ENCODE peak calls at places on chromosomes 16 and 17, in eight cellular contexts. One of them, this sample, is unnamed. For H3K36me3, the result is how much of the 10 kb centered on the place peaks cover.

GRCh38 chr16:57107324-57107922 is 15.0 kb downstream of the CPNE2 start:
- DNase-seq in GM12878: no peak
- DNase-seq in transverse colon: no peak
- DNase-seq in ovary: no peak
- DNase-seq in K562: no peak
- DNase-seq in upper lobe of left lung: peak
- DNase-seq in sigmoid colon: no peak
- DNase-seq in stomach: no peak
- DNase-seq in this sample: no peak

GRCh38 chr16:85570213-85570734 is 42.8 kb upstream of the GSE1 start:
- DNase-seq in GM12878: no peak
- DNase-seq in transverse colon: no peak
- DNase-seq in ovary: no peak
- DNase-seq in K562: no peak
- DNase-seq in upper lobe of left lung: no peak
- DNase-seq in sigmoid colon: no peak
- DNase-seq in stomach: peak
- DNase-seq in this sample: no peak

GRCh38 chr16:89909777-89910716 is 8.6 kb upstream of the MC1R start:
- DNase-seq in GM12878: no peak
- DNase-seq in transverse colon: peak
- DNase-seq in ovary: peak
- DNase-seq in K562: peak
- DNase-seq in upper lobe of left lung: peak
- DNase-seq in sigmoid colon: peak
- DNase-seq in stomach: peak
- DNase-seq in this sample: peak

GRCh38 chr16:57804111-57804837 is 2.0 kb upstream of the KIFC3 start:
- DNase-seq in GM12878: no peak
- DNase-seq in transverse colon: no peak
- DNase-seq in ovary: no peak
- DNase-seq in K562: no peak
- DNase-seq in upper lobe of left lung: no peak
- DNase-seq in sigmoid colon: no peak
- DNase-seq in stomach: no peak
- DNase-seq in this sample: no peak

GRCh38 chr17:65698381-65699061 is 137.1 kb upstream of the AXIN2 start:
- DNase-seq in GM12878: no peak
- DNase-seq in transverse colon: no peak
- DNase-seq in ovary: no peak
- DNase-seq in K562: no peak
- DNase-seq in upper lobe of left lung: no peak
- DNase-seq in sigmoid colon: no peak
- DNase-seq in stomach: no peak
- DNase-seq in this sample: no peak

GRCh38 chr17:30297715-30298114 is 6.0 kb upstream of the BLMH start:
- DNase-seq in GM12878: no peak
- DNase-seq in transverse colon: no peak
- DNase-seq in ovary: no peak
- DNase-seq in K562: no peak
- DNase-seq in upper lobe of left lung: peak
- DNase-seq in sigmoid colon: no peak
- DNase-seq in stomach: no peak
- DNase-seq in this sample: no peak

GRCh38 chr17:10421211-10421610 is 539 bp downstream of the MYH8 start:
- DNase-seq in GM12878: no peak
- DNase-seq in transverse colon: no peak
- DNase-seq in ovary: no peak
- DNase-seq in K562: no peak
- DNase-seq in upper lobe of left lung: no peak
- DNase-seq in sigmoid colon: no peak
- DNase-seq in stomach: no peak
- DNase-seq in this sample: no peak

GRCh38 chr16:83954577-83955016 is 1.6 kb downstream of the OSGIN1 start:
- DNase-seq in GM12878: no peak
- DNase-seq in transverse colon: peak
- DNase-seq in ovary: no peak
- DNase-seq in K562: no peak
- DNase-seq in upper lobe of left lung: no peak
- DNase-seq in sigmoid colon: peak
- DNase-seq in stomach: peak
- DNase-seq in this sample: no peak

GRCh38 chr17:43434902-43435319 is 36.1 kb downstream of the ARL4D start:
- DNase-seq in GM12878: no peak
- DNase-seq in transverse colon: no peak
- DNase-seq in ovary: no peak
- DNase-seq in K562: no peak
- DNase-seq in upper lobe of left lung: no peak
- DNase-seq in sigmoid colon: no peak
- DNase-seq in stomach: no peak
- DNase-seq in this sample: no peak

GRCh38 chr16:20903116-20903888 is 2.7 kb downstream of the LYRM1 start:
- DNase-seq in GM12878: no peak
- DNase-seq in transverse colon: no peak
- DNase-seq in ovary: no peak
- DNase-seq in K562: no peak
- DNase-seq in upper lobe of left lung: no peak
- DNase-seq in sigmoid colon: no peak
- DNase-seq in stomach: no peak
- DNase-seq in this sample: no peak

GRCh38 chr16:67548265-67549126 is 13.8 kb upstream of the CTCF start:
- DNase-seq in GM12878: no peak
- DNase-seq in transverse colon: no peak
- DNase-seq in ovary: peak
- DNase-seq in K562: no peak
- DNase-seq in upper lobe of left lung: no peak
- DNase-seq in sigmoid colon: peak
- DNase-seq in stomach: no peak
- DNase-seq in this sample: no peak

GRCh38 chr16:81636298-81636960 is 142.7 kb upstream of the PLCG2 start:
- DNase-seq in GM12878: no peak
- DNase-seq in transverse colon: no peak
- DNase-seq in ovary: no peak
- DNase-seq in K562: peak
- DNase-seq in upper lobe of left lung: no peak
- DNase-seq in sigmoid colon: no peak
- DNase-seq in stomach: no peak
- DNase-seq in this sample: no peak

GRCh38 chr17:10737168-10737622 is 7.4 kb upstream of the TMEM220 start:
- DNase-seq in GM12878: no peak
- DNase-seq in transverse colon: peak
- DNase-seq in ovary: peak
- DNase-seq in K562: peak
- DNase-seq in upper lobe of left lung: no peak
- DNase-seq in sigmoid colon: peak
- DNase-seq in stomach: peak
- DNase-seq in this sample: peak

GRCh38 chr16:85062728-85063336 is 35.2 kb downstream of the KIAA0513 start:
- DNase-seq in GM12878: no peak
- DNase-seq in transverse colon: no peak
- DNase-seq in ovary: no peak
- DNase-seq in K562: no peak
- DNase-seq in upper lobe of left lung: no peak
- DNase-seq in sigmoid colon: no peak
- DNase-seq in stomach: no peak
- DNase-seq in this sample: no peak

GRCh38 chr17:70905796-70906195 is 736.5 kb downstream of the KCNJ2 start:
- DNase-seq in GM12878: no peak
- DNase-seq in transverse colon: no peak
- DNase-seq in ovary: no peak
- DNase-seq in K562: no peak
- DNase-seq in upper lobe of left lung: no peak
- DNase-seq in sigmoid colon: no peak
- DNase-seq in stomach: no peak
- DNase-seq in this sample: no peak

GRCh38 chr17:73568934-73569333 is 75.3 kb downstream of the SDK2 start:
- DNase-seq in GM12878: no peak
- DNase-seq in transverse colon: no peak
- DNase-seq in ovary: no peak
- DNase-seq in K562: no peak
- DNase-seq in upper lobe of left lung: no peak
- DNase-seq in sigmoid colon: no peak
- DNase-seq in stomach: no peak
- DNase-seq in this sample: no peak

GRCh38 chr16:81421536-81421935 is 23.1 kb upstream of the CMIP start:
- DNase-seq in GM12878: no peak
- DNase-seq in transverse colon: no peak
- DNase-seq in ovary: no peak
- DNase-seq in K562: no peak
- DNase-seq in upper lobe of left lung: no peak
- DNase-seq in sigmoid colon: no peak
- DNase-seq in stomach: no peak
- DNase-seq in this sample: no peak

GRCh38 chr17:69969897-69970296 is 105.1 kb upstream of the KCNJ16 start:
- DNase-seq in GM12878: no peak
- DNase-seq in transverse colon: no peak
- DNase-seq in ovary: no peak
- DNase-seq in K562: no peak
- DNase-seq in upper lobe of left lung: no peak
- DNase-seq in sigmoid colon: no peak
- DNase-seq in stomach: no peak
- DNase-seq in this sample: no peak

GRCh38 chr16:47712276-47713224 is 251.4 kb downstream of the PHKB start:
- DNase-seq in GM12878: no peak
- DNase-seq in transverse colon: no peak
- DNase-seq in ovary: no peak
- DNase-seq in K562: no peak
- DNase-seq in upper lobe of left lung: peak
- DNase-seq in sigmoid colon: no peak
- DNase-seq in stomach: no peak
- DNase-seq in this sample: no peak

DNA sequence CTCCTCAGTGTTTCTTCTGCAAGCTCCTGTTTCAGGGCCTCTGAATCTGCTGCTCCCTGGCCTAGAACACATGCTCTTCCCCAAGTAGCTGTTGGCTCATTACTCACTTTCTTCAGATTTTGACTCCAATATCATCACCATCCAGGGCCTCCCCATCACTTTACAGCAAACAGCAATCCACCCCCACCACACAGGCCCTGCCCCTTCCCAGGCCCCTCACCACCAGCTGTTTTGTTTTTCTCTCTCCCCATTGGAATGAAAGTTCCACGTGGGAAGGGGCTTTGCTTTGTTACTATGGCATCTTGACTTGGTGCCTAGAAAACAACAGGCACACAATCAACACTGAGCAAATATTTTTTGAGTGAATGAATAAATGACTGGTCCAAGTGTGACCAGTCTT is 4.0 kb downstream of the TMEM170A start:
- DNase-seq in GM12878: no peak
- DNase-seq in transverse colon: no peak
- DNase-seq in ovary: no peak
- DNase-seq in K562: no peak
- DNase-seq in upper lobe of left lung: no peak
- DNase-seq in sigmoid colon: no peak
- DNase-seq in stomach: no peak
- DNase-seq in this sample: no peak
- TF ChIP-seq EP300 in GM12878: no peak
- TF ChIP-seq EP300 in transverse colon: no peak
- TF ChIP-seq EP300 in ovary: no peak
- TF ChIP-seq EP300 in K562: no peak
- TF ChIP-seq EP300 in upper lobe of left lung: no peak
- TF ChIP-seq EP300 in sigmoid colon: no peak
- TF ChIP-seq EP300 in stomach: no peak
- TF ChIP-seq EP300 in this sample: no peak

DNA sequence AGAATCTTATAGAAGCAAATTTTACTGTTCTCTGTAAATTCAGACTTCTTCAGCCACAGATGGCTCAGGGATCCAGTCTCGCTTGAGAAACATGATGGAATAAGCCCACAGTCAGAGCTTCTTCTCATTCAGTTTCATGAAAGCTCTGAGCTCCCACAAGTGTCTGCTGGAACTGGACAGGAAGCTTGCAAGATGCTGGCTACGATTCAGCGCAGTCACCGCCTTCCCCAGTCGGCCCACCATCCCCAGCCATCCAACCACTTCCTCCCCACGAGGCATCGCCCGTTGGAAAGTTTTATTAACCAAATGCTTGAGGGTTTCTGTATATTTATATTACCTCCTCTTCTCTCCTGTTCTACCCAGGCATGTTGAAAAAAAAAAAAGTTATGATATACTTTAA is 171.7 kb downstream of the ZFHX3 start:
- DNase-seq in GM12878: peak
- DNase-seq in transverse colon: peak
- DNase-seq in ovary: no peak
- DNase-seq in K562: no peak
- DNase-seq in upper lobe of left lung: no peak
- DNase-seq in sigmoid colon: peak
- DNase-seq in stomach: peak
- DNase-seq in this sample: no peak
- TF ChIP-seq CTCF in GM12878: no peak
- TF ChIP-seq CTCF in transverse colon: no peak
- TF ChIP-seq CTCF in ovary: no peak
- TF ChIP-seq CTCF in K562: no peak
- TF ChIP-seq CTCF in upper lobe of left lung: no peak
- TF ChIP-seq CTCF in sigmoid colon: no peak
- TF ChIP-seq CTCF in stomach: no peak
- TF ChIP-seq CTCF in this sample: no peak

GRCh38 chr17:82798752-82799151 is 41.1 kb downstream of the ZNF750 start:
- DNase-seq in GM12878: no peak
- DNase-seq in transverse colon: no peak
- DNase-seq in ovary: no peak
- DNase-seq in K562: no peak
- DNase-seq in upper lobe of left lung: no peak
- DNase-seq in sigmoid colon: no peak
- DNase-seq in stomach: no peak
- DNase-seq in this sample: no peak

GRCh38 chr17:82797061-82797460 is 42.8 kb downstream of the ZNF750 start:
- DNase-seq in GM12878: no peak
- DNase-seq in transverse colon: no peak
- DNase-seq in ovary: no peak
- DNase-seq in K562: no peak
- DNase-seq in upper lobe of left lung: no peak
- DNase-seq in sigmoid colon: no peak
- DNase-seq in stomach: no peak
- DNase-seq in this sample: no peak

GRCh38 chr17:82800885-82801284 is 38.9 kb downstream of the ZNF750 start:
- DNase-seq in GM12878: no peak
- DNase-seq in transverse colon: no peak
- DNase-seq in ovary: no peak
- DNase-seq in K562: no peak
- DNase-seq in upper lobe of left lung: peak
- DNase-seq in sigmoid colon: no peak
- DNase-seq in stomach: no peak
- DNase-seq in this sample: no peak

GRCh38 chr17:82801377-82801970 is 38.3 kb downstream of the ZNF750 start:
- DNase-seq in GM12878: no peak
- DNase-seq in transverse colon: no peak
- DNase-seq in ovary: no peak
- DNase-seq in K562: no peak
- DNase-seq in upper lobe of left lung: peak
- DNase-seq in sigmoid colon: no peak
- DNase-seq in stomach: no peak
- DNase-seq in this sample: no peak

GRCh38 chr17:82799591-82799990 is 40.2 kb downstream of the ZNF750 start:
- DNase-seq in GM12878: no peak
- DNase-seq in transverse colon: peak
- DNase-seq in ovary: no peak
- DNase-seq in K562: no peak
- DNase-seq in upper lobe of left lung: no peak
- DNase-seq in sigmoid colon: no peak
- DNase-seq in stomach: no peak
- DNase-seq in this sample: no peak
- H3K36me3 ChIP-seq in GM12878: under half
- H3K36me3 ChIP-seq in transverse colon: under half
- H3K36me3 ChIP-seq in ovary: under half
- H3K36me3 ChIP-seq in K562: under half
- H3K36me3 ChIP-seq in upper lobe of left lung: under half
- H3K36me3 ChIP-seq in sigmoid colon: under half
- H3K36me3 ChIP-seq in stomach: under half
- H3K36me3 ChIP-seq in this sample: under half

GRCh38 chr16:79093554-79093967 is 507.0 kb downstream of the MAF start:
- DNase-seq in GM12878: no peak
- DNase-seq in transverse colon: peak
- DNase-seq in ovary: no peak
- DNase-seq in K562: peak
- DNase-seq in upper lobe of left lung: peak
- DNase-seq in sigmoid colon: no peak
- DNase-seq in stomach: no peak
- DNase-seq in this sample: no peak
- TF ChIP-seq EP300 in GM12878: no peak
- TF ChIP-seq EP300 in transverse colon: no peak
- TF ChIP-seq EP300 in ovary: no peak
- TF ChIP-seq EP300 in K562: no peak
- TF ChIP-seq EP300 in upper lobe of left lung: no peak
- TF ChIP-seq EP300 in sigmoid colon: no peak
- TF ChIP-seq EP300 in stomach: no peak
- TF ChIP-seq EP300 in this sample: no peak

This sample was measured in suprapubic skin.